ENCODE peak calls at places on chromosomes 5 and 9, in five cellular contexts. F is GM12878, E is K562, S is HepG2, T is SK-N-SH. A is an unnamed sample.
A peak's percentile ranks its signal among the peaks of the same experiment; 100 is the strongest.

GRCh38 chr5:159304961-159305595 is 25.2 kb downstream of the IL12B start:
- DNase-seq in F (no peak), E (no peak), S (no peak), T (no peak), A (peak; percentile 33)

GRCh38 chr9:105039180-105039799 is 111.3 kb upstream of the ABCA1 start:
- DNase-seq in F (no peak), E (no peak), S (no peak), T (no peak), A (no peak)

GRCh38 chr9:97904725-97905124 is 17.6 kb downstream of the TRMO start:
- DNase-seq in F (no peak), E (no peak), S (no peak), T (no peak), A (no peak)

GRCh38 chr9:69627301-69627700 is 44.9 kb downstream of the APBA1 start:
- DNase-seq in F (no peak), E (no peak), S (no peak), T (no peak), A (no peak)

GRCh38 chr5:179309751-179310320 is 35.4 kb downstream of the ADAMTS2 start:
- DNase-seq in F (no peak), E (no peak), S (no peak), T (no peak), A (no peak)

GRCh38 chr9:135993409-135993742 is 32.2 kb upstream of the UBAC1 start:
- DNase-seq in F (no peak), E (no peak), S (no peak), T (no peak), A (no peak)

GRCh38 chr5:56507348-56507930 is 274.3 kb upstream of the ANKRD55 start:
- DNase-seq in F (no peak), E (no peak), S (peak; percentile 80), T (no peak), A (no peak)

GRCh38 chr9:3863114-3863528 is 337.3 kb upstream of the RFX3 start:
- DNase-seq in F (no peak), E (no peak), S (no peak), T (peak; percentile 35), A (peak; percentile 92)

GRCh38 chr9:134996591-134997530 is 79.1 kb upstream of the FCN1 start:
- DNase-seq in F (no peak), E (no peak), S (no peak), T (no peak), A (no peak)

GRCh38 chr9:97747201-97747965 is 50.2 kb upstream of the XPA start:
- DNase-seq in F (no peak), E (no peak), S (no peak), T (no peak), A (no peak)

GRCh38 chr5:55668356-55668755 is 43.8 kb downstream of the SLC38A9 start:
- DNase-seq in F (no peak), E (no peak), S (no peak), T (no peak), A (peak; percentile 91)

GRCh38 chr5:154470949-154471870 is 6.8 kb downstream of the HAND1 start:
- DNase-seq in F (no peak), E (no peak), S (no peak), T (peak; percentile 64), A (no peak)

GRCh38 chr5:14379739-14380497 is 201.7 kb upstream of the OTULINL start:
- DNase-seq in F (no peak), E (peak; percentile 41), S (no peak), T (no peak), A (no peak)

GRCh38 chr9:92971776-92972175 is 24.5 kb downstream of the FGD3 start:
- DNase-seq in F (no peak), E (no peak), S (no peak), T (no peak), A (no peak)

GRCh38 chr5:168899673-168900072 is 320.5 kb upstream of the PANK3 start:
- DNase-seq in F (no peak), E (no peak), S (no peak), T (no peak), A (no peak)

GRCh38 chr9:35552376-35552775 is 52.7 kb upstream of the TESK1 start:
- DNase-seq in F (no peak), E (no peak), S (no peak), T (no peak), A (peak; percentile 33)

GRCh38 chr9:134768332-134769083 is 112.1 kb upstream of the FCN2 start:
- DNase-seq in F (no peak), E (no peak), S (no peak), T (no peak), A (no peak)

GRCh38 chr5:10563132-10563939 is 534 bp upstream of the ANKRD33B start:
- DNase-seq in F (no peak), E (no peak), S (no peak), T (peak; percentile 78), A (peak; percentile 45)

GRCh38 chr5:140111859-140112551 is 1.9 kb upstream of the PURA start:
- DNase-seq in F (no peak), E (peak; percentile 43), S (no peak), T (no peak), A (no peak)

GRCh38 chr5:127562252-127562651 is 44.8 kb downstream of the PRRC1 start:
- DNase-seq in F (no peak), E (peak; percentile 25), S (peak; percentile 16), T (peak; percentile 25), A (no peak)

GRCh38 chr5:6592611-6593010 is 40.2 kb downstream of the NSUN2 start:
- DNase-seq in F (no peak), E (no peak), S (no peak), T (no peak), A (peak; percentile 28)

GRCh38 chr5:168042284-168043080 is 249.0 kb upstream of the WWC1 start:
- DNase-seq in F (no peak), E (no peak), S (no peak), T (no peak), A (no peak)

GRCh38 chr5:61450880-61451279 is 118.8 kb downstream of the ZSWIM6 start:
- DNase-seq in F (no peak), E (no peak), S (no peak), T (peak; percentile 19), A (peak; percentile 51)

GRCh38 chr9:113564804-113565237 is 101.3 kb downstream of the RGS3 start:
- DNase-seq in F (no peak), E (no peak), S (no peak), T (peak; percentile 69), A (peak; percentile 61)

DNA sequence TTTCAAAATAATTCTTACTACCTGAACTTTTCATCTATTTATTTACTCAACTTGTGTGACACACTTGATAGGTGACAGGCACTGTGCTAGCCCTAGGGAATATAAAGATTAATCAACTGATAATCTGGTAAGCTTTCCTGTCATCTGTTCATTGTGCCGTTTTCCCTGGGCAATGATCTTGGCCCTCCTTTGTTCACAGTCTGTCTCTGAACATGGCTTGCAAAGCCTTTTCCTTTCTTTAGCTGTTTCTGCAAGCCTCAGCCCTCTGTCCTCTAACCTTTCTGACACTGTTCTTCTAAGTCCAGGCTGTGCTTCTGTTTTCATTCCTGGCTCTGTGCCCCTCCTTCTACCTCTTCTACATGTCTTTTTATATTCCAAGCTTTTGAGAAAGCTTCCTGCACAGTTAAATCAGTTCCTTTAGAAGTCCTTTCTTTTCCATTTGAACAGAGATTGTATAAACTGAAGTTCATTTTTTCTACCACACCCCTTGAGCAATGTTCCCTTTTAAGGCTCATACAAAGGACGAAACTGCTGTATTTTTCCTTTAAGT is 803.0 kb upstream of the ZNF608 start:
- DNase-seq in F (no peak), E (no peak), S (no peak), T (peak; percentile 45), A (peak; percentile 23)
- TF ChIP-seq MXI1 in F (no peak), E (no peak), S (no peak), T (no peak), A (no peak)

GRCh38 chr5:136364307-136364706 is 1.0 kb downstream of the TRPC7 start:
- DNase-seq in F (no peak), E (peak; percentile 9), S (no peak), T (peak; percentile 30), A (no peak)
- TF ChIP-seq MXI1 in F (no peak), E (no peak), S (no peak), T (no peak), A (no peak)

GRCh38 chr9:126301985-126302603 is 24.5 kb upstream of the MVB12B start:
- DNase-seq in F (no peak), E (peak; percentile 33), S (peak; percentile 69), T (peak; percentile 77), A (peak; percentile 62)
- TF ChIP-seq MXI1 in F (no peak), E (no peak), S (no peak), T (no peak), A (no peak)

GRCh38 chr5:174342696-174343095 is 297.2 kb downstream of the NSG2 start:
- DNase-seq in F (no peak), E (no peak), S (no peak), T (no peak), A (no peak)
- TF ChIP-seq MXI1 in F (no peak), E (no peak), S (no peak), T (no peak), A (no peak)

DNA sequence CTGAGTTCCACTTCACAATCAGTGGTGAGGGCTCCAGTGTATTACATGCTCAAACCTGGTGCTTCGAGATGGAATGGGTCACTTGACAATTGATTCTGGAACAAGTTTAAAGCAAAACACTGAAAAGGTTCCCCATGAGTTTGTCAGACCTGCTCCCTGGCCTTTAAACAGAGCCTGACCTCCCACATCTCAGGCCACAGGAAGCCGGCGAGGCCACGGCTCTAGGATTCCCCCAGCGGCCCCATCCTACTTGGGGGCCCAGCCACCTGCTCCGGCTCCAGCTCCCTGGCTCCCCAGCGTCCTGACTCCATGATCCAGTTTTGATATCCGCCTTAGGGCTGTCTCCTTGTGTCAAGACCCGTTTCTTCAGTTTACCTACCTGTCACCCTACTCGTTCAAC is 62.0 kb downstream of the TTLL11 start:
- DNase-seq in F (no peak), E (no peak), S (no peak), T (no peak), A (no peak)
- TF ChIP-seq MXI1 in F (no peak), E (no peak), S (no peak), T (no peak), A (no peak)

GRCh38 chr9:112233769-112234168 is 58.7 kb upstream of the SUSD1 start:
- DNase-seq in F (no peak), E (no peak), S (peak; percentile 18), T (no peak), A (peak; percentile 60)
- TF ChIP-seq MXI1 in F (no peak), E (no peak), S (no peak), T (no peak), A (no peak)

A was measured in IMR-90.